ENCODE peak calls at places on chromosome 1, in nine cellular contexts. One of them, this sample, is unnamed.
A peak's percentile ranks its signal among the peaks of the same experiment; 100 is the strongest.

GRCh38 chr1:180566048-180566447 is 7.3 kb downstream of the OVAAL start:
- DNase-seq in H9: no peak
- DNase-seq in ovary: no peak
- DNase-seq in CD8-positive, alpha-beta memory T cell: no peak
- DNase-seq in stomach: no peak
- DNase-seq in substantia nigra: no peak
- DNase-seq in SK-N-MC: no peak
- DNase-seq in RWPE1: no peak
- DNase-seq in GM23248: no peak
- DNase-seq in this sample: no peak

GRCh38 chr1:9182784-9183257 is 51.8 kb upstream of the H6PD start:
- DNase-seq in H9: no peak
- DNase-seq in ovary: peak; percentile 52
- DNase-seq in CD8-positive, alpha-beta memory T cell: no peak
- DNase-seq in stomach: no peak
- DNase-seq in substantia nigra: no peak
- DNase-seq in SK-N-MC: no peak
- DNase-seq in RWPE1: no peak
- DNase-seq in GM23248: peak; percentile 46
- DNase-seq in this sample: no peak

GRCh38 chr1:56496861-56497772 is 82.2 kb downstream of the PLPP3 start:
- DNase-seq in H9: no peak
- DNase-seq in ovary: no peak
- DNase-seq in CD8-positive, alpha-beta memory T cell: no peak
- DNase-seq in stomach: no peak
- DNase-seq in substantia nigra: no peak
- DNase-seq in SK-N-MC: no peak
- DNase-seq in RWPE1: no peak
- DNase-seq in GM23248: no peak
- DNase-seq in this sample: no peak

GRCh38 chr1:66539491-66539890 is 5.5 kb downstream of the SGIP1 start:
- DNase-seq in H9: no peak
- DNase-seq in ovary: no peak
- DNase-seq in CD8-positive, alpha-beta memory T cell: no peak
- DNase-seq in stomach: no peak
- DNase-seq in substantia nigra: no peak
- DNase-seq in SK-N-MC: no peak
- DNase-seq in RWPE1: no peak
- DNase-seq in GM23248: no peak
- DNase-seq in this sample: no peak

GRCh38 chr1:1086911-1087341 is 12.8 kb upstream of the RNF223 start:
- DNase-seq in H9: no peak
- DNase-seq in ovary: peak; percentile 9
- DNase-seq in CD8-positive, alpha-beta memory T cell: no peak
- DNase-seq in stomach: no peak
- DNase-seq in substantia nigra: no peak
- DNase-seq in SK-N-MC: no peak
- DNase-seq in RWPE1: no peak
- DNase-seq in GM23248: no peak
- DNase-seq in this sample: no peak

GRCh38 chr1:205179842-205180241 is 31.7 kb downstream of the DSTYK start:
- DNase-seq in H9: no peak
- DNase-seq in ovary: no peak
- DNase-seq in CD8-positive, alpha-beta memory T cell: no peak
- DNase-seq in stomach: no peak
- DNase-seq in substantia nigra: no peak
- DNase-seq in SK-N-MC: no peak
- DNase-seq in RWPE1: no peak
- DNase-seq in GM23248: peak; percentile 51
- DNase-seq in this sample: no peak

GRCh38 chr1:231160851-231161710 is 777 bp upstream of the TRIM67 start:
- DNase-seq in H9: no peak
- DNase-seq in ovary: no peak
- DNase-seq in CD8-positive, alpha-beta memory T cell: no peak
- DNase-seq in stomach: no peak
- DNase-seq in substantia nigra: peak; percentile 42
- DNase-seq in SK-N-MC: no peak
- DNase-seq in RWPE1: no peak
- DNase-seq in GM23248: no peak
- DNase-seq in this sample: no peak

GRCh38 chr1:91569411-91570104 is 68.9 kb downstream of the CDC7 start:
- DNase-seq in H9: no peak
- DNase-seq in ovary: peak; percentile 52
- DNase-seq in CD8-positive, alpha-beta memory T cell: peak; percentile 24
- DNase-seq in stomach: peak; percentile 40
- DNase-seq in substantia nigra: no peak
- DNase-seq in SK-N-MC: no peak
- DNase-seq in RWPE1: peak; percentile 83
- DNase-seq in GM23248: peak; percentile 99
- DNase-seq in this sample: no peak

GRCh38 chr1:81430955-81431646 is 369.6 kb upstream of the ADGRL2 start:
- DNase-seq in H9: peak; percentile 38
- DNase-seq in ovary: no peak
- DNase-seq in CD8-positive, alpha-beta memory T cell: no peak
- DNase-seq in stomach: no peak
- DNase-seq in substantia nigra: no peak
- DNase-seq in SK-N-MC: no peak
- DNase-seq in RWPE1: no peak
- DNase-seq in GM23248: no peak
- DNase-seq in this sample: no peak
- H3K27ac ChIP-seq in H9: peak overlapping the region; percentile 79
- H3K27ac ChIP-seq in ovary: no peak overlapping the region
- H3K27ac ChIP-seq in CD8-positive, alpha-beta memory T cell: no peak overlapping the region
- H3K27ac ChIP-seq in stomach: peak overlapping the region; percentile 24
- H3K27ac ChIP-seq in substantia nigra: no peak overlapping the region
- H3K27ac ChIP-seq in SK-N-MC: no peak overlapping the region
- H3K27ac ChIP-seq in RWPE1: no peak overlapping the region
- H3K27ac ChIP-seq in GM23248: no peak overlapping the region
- H3K27ac ChIP-seq in this sample: no peak overlapping the region

GRCh38 chr1:221718391-221719277 is 23.3 kb downstream of the DUSP10 start:
- DNase-seq in H9: no peak
- DNase-seq in ovary: no peak
- DNase-seq in CD8-positive, alpha-beta memory T cell: no peak
- DNase-seq in stomach: no peak
- DNase-seq in substantia nigra: no peak
- DNase-seq in SK-N-MC: no peak
- DNase-seq in RWPE1: no peak
- DNase-seq in GM23248: peak; percentile 74
- DNase-seq in this sample: no peak

GRCh38 chr1:221722254-221723017 is 19.5 kb downstream of the DUSP10 start:
- DNase-seq in H9: no peak
- DNase-seq in ovary: no peak
- DNase-seq in CD8-positive, alpha-beta memory T cell: no peak
- DNase-seq in stomach: no peak
- DNase-seq in substantia nigra: no peak
- DNase-seq in SK-N-MC: no peak
- DNase-seq in RWPE1: no peak
- DNase-seq in GM23248: no peak
- DNase-seq in this sample: no peak

GRCh38 chr1:221719278-221719597 is 22.7 kb downstream of the DUSP10 start:
- DNase-seq in H9: no peak
- DNase-seq in ovary: no peak
- DNase-seq in CD8-positive, alpha-beta memory T cell: no peak
- DNase-seq in stomach: no peak
- DNase-seq in substantia nigra: no peak
- DNase-seq in SK-N-MC: no peak
- DNase-seq in RWPE1: no peak
- DNase-seq in GM23248: no peak
- DNase-seq in this sample: no peak

GRCh38 chr1:221720545-221720944 is 21.3 kb downstream of the DUSP10 start:
- DNase-seq in H9: no peak
- DNase-seq in ovary: no peak
- DNase-seq in CD8-positive, alpha-beta memory T cell: no peak
- DNase-seq in stomach: no peak
- DNase-seq in substantia nigra: no peak
- DNase-seq in SK-N-MC: no peak
- DNase-seq in RWPE1: no peak
- DNase-seq in GM23248: no peak
- DNase-seq in this sample: no peak

DNA sequence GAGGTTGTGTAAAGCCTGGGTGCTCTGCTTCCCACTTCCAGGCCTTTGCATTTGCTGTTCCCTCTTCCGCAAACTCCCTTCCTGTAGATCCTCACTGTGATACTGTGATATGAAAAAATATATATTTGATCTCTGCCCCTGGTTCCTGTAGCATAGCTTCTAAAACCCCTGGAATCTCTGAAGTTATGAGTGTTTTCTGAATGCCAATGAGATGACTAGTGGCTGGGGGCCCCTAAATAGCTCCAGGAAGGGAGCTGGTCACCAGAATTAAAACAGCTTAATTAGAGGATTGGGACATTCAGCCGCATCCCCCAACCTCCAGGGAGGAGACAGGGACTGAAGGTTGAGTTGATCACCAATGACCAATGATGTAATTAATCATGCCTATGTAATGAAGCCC is 21.9 kb downstream of the DUSP10 start:
- DNase-seq in H9: no peak
- DNase-seq in ovary: no peak
- DNase-seq in CD8-positive, alpha-beta memory T cell: no peak
- DNase-seq in stomach: no peak
- DNase-seq in substantia nigra: no peak
- DNase-seq in SK-N-MC: no peak
- DNase-seq in RWPE1: no peak
- DNase-seq in GM23248: peak; percentile 41
- DNase-seq in this sample: no peak
- H3K27ac ChIP-seq in H9: no peak overlapping the region
- H3K27ac ChIP-seq in ovary: no peak overlapping the region
- H3K27ac ChIP-seq in CD8-positive, alpha-beta memory T cell: no peak overlapping the region
- H3K27ac ChIP-seq in stomach: no peak overlapping the region
- H3K27ac ChIP-seq in substantia nigra: peak overlapping the region; percentile 32
- H3K27ac ChIP-seq in SK-N-MC: no peak overlapping the region
- H3K27ac ChIP-seq in RWPE1: no peak overlapping the region
- H3K27ac ChIP-seq in GM23248: no peak overlapping the region
- H3K27ac ChIP-seq in this sample: no peak overlapping the region

GRCh38 chr1:151060241-151061011 is at the start of gene MLLT11:
- DNase-seq in H9: peak; percentile 89
- DNase-seq in ovary: peak; percentile 52
- DNase-seq in CD8-positive, alpha-beta memory T cell: no peak
- DNase-seq in stomach: no peak
- DNase-seq in substantia nigra: peak; percentile 70
- DNase-seq in SK-N-MC: no peak
- DNase-seq in RWPE1: peak; percentile 62
- DNase-seq in GM23248: peak; percentile 72
- DNase-seq in this sample: no peak

GRCh38 chr1:151061704-151062103 is 1.5 kb downstream of the MLLT11 start:
- DNase-seq in H9: no peak
- DNase-seq in ovary: no peak
- DNase-seq in CD8-positive, alpha-beta memory T cell: no peak
- DNase-seq in stomach: no peak
- DNase-seq in substantia nigra: no peak
- DNase-seq in SK-N-MC: no peak
- DNase-seq in RWPE1: no peak
- DNase-seq in GM23248: no peak
- DNase-seq in this sample: no peak

GRCh38 chr1:151065089-151065645 is 5.0 kb downstream of the MLLT11 start:
- DNase-seq in H9: no peak
- DNase-seq in ovary: no peak
- DNase-seq in CD8-positive, alpha-beta memory T cell: no peak
- DNase-seq in stomach: no peak
- DNase-seq in substantia nigra: no peak
- DNase-seq in SK-N-MC: no peak
- DNase-seq in RWPE1: no peak
- DNase-seq in GM23248: no peak
- DNase-seq in this sample: no peak

GRCh38 chr1:151061012-151061401 is 810 bp downstream of the MLLT11 start:
- DNase-seq in H9: no peak
- DNase-seq in ovary: no peak
- DNase-seq in CD8-positive, alpha-beta memory T cell: no peak
- DNase-seq in stomach: no peak
- DNase-seq in substantia nigra: peak; percentile 21
- DNase-seq in SK-N-MC: no peak
- DNase-seq in RWPE1: no peak
- DNase-seq in GM23248: no peak
- DNase-seq in this sample: no peak

GRCh38 chr1:151062738-151063371 is 2.7 kb downstream of the MLLT11 start:
- DNase-seq in H9: no peak
- DNase-seq in ovary: no peak
- DNase-seq in CD8-positive, alpha-beta memory T cell: no peak
- DNase-seq in stomach: no peak
- DNase-seq in substantia nigra: no peak
- DNase-seq in SK-N-MC: no peak
- DNase-seq in RWPE1: peak; percentile 60
- DNase-seq in GM23248: peak; percentile 97
- DNase-seq in this sample: no peak
- H3K27ac ChIP-seq in H9: no peak overlapping the region
- H3K27ac ChIP-seq in ovary: no peak overlapping the region
- H3K27ac ChIP-seq in CD8-positive, alpha-beta memory T cell: peak overlapping the region; percentile 54
- H3K27ac ChIP-seq in stomach: peak overlapping the region; percentile 34
- H3K27ac ChIP-seq in substantia nigra: no peak overlapping the region
- H3K27ac ChIP-seq in SK-N-MC: no peak overlapping the region
- H3K27ac ChIP-seq in RWPE1: peak overlapping the region; percentile 34
- H3K27ac ChIP-seq in GM23248: peak overlapping the region; percentile 100
- H3K27ac ChIP-seq in this sample: no peak overlapping the region

GRCh38 chr1:165914136-165914798 is 86.9 kb downstream of the UCK2 start:
- DNase-seq in H9: peak; percentile 67
- DNase-seq in ovary: peak; percentile 59
- DNase-seq in CD8-positive, alpha-beta memory T cell: peak; percentile 59
- DNase-seq in stomach: peak; percentile 73
- DNase-seq in substantia nigra: peak; percentile 46
- DNase-seq in SK-N-MC: peak; percentile 59
- DNase-seq in RWPE1: peak; percentile 75
- DNase-seq in GM23248: peak; percentile 86
- DNase-seq in this sample: peak; percentile 46

GRCh38 chr1:165907256-165907857 is 79.9 kb downstream of the UCK2 start:
- DNase-seq in H9: peak; percentile 20
- DNase-seq in ovary: no peak
- DNase-seq in CD8-positive, alpha-beta memory T cell: no peak
- DNase-seq in stomach: peak; percentile 11
- DNase-seq in substantia nigra: no peak
- DNase-seq in SK-N-MC: no peak
- DNase-seq in RWPE1: no peak
- DNase-seq in GM23248: peak; percentile 72
- DNase-seq in this sample: no peak

GRCh38 chr1:165912638-165913037 is 85.2 kb downstream of the UCK2 start:
- DNase-seq in H9: no peak
- DNase-seq in ovary: no peak
- DNase-seq in CD8-positive, alpha-beta memory T cell: no peak
- DNase-seq in stomach: no peak
- DNase-seq in substantia nigra: no peak
- DNase-seq in SK-N-MC: no peak
- DNase-seq in RWPE1: no peak
- DNase-seq in GM23248: no peak
- DNase-seq in this sample: no peak

GRCh38 chr1:165911609-165912281 is 84.3 kb downstream of the UCK2 start:
- DNase-seq in H9: no peak
- DNase-seq in ovary: no peak
- DNase-seq in CD8-positive, alpha-beta memory T cell: no peak
- DNase-seq in stomach: no peak
- DNase-seq in substantia nigra: no peak
- DNase-seq in SK-N-MC: no peak
- DNase-seq in RWPE1: no peak
- DNase-seq in GM23248: no peak
- DNase-seq in this sample: no peak

DNA sequence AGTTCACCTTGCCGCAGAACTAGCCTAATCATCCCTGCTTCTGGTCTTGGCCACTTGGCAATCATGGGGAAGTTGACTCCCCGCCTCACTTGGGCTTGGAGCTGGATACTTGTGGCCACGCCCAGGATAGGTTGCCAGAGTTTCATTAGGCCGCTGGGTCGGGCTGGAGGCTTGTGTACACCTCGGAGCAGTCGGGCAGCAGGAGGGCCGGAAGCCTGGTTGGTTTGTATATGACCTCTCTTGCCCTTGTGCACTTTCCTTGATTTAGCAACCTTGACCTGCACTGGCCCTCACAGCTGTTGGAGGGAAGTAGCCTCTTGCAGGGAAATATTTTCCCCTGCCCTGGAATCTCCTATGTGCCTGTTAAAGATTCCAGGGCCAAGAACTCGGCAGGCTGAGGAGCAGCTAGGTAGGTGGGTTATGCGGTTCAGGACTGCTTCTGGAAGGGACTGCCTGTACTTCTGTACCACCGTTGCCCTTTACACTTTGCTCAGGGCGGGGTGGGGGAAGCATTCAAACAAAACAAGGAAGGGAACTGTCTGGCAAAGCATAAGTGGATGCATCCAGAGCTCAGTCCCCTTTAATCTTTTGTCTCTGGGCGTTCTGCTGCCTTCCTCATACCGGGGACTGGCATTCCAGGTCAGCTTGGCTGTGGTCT is 83.5 kb downstream of the UCK2 start:
- DNase-seq in H9: no peak
- DNase-seq in ovary: peak; percentile 65
- DNase-seq in CD8-positive, alpha-beta memory T cell: no peak
- DNase-seq in stomach: peak; percentile 94
- DNase-seq in substantia nigra: no peak
- DNase-seq in SK-N-MC: no peak
- DNase-seq in RWPE1: no peak
- DNase-seq in GM23248: peak; percentile 53
- DNase-seq in this sample: no peak
- H3K27ac ChIP-seq in H9: no peak overlapping the region
- H3K27ac ChIP-seq in ovary: no peak overlapping the region
- H3K27ac ChIP-seq in CD8-positive, alpha-beta memory T cell: no peak overlapping the region
- H3K27ac ChIP-seq in stomach: peak overlapping the region; percentile 74
- H3K27ac ChIP-seq in substantia nigra: no peak overlapping the region
- H3K27ac ChIP-seq in SK-N-MC: no peak overlapping the region
- H3K27ac ChIP-seq in RWPE1: peak overlapping the region; percentile 49
- H3K27ac ChIP-seq in GM23248: no peak overlapping the region
- H3K27ac ChIP-seq in this sample: no peak overlapping the region

This sample was measured in CD4-positive, alpha-beta T cell.